ENCODE peak calls at places on chromosome 13, in five cellular contexts. Y is NCI-H2081, M is GDM1, F is heart left ventricle, Z is ELR. O is an unnamed sample.

GRCh38 chr13:41546372-41547252 is 89.3 kb downstream of the RGCC start:
- DNase-seq in Z (peak; percentile 95), Y (no peak), M (peak; percentile 39), F (no peak), O (no peak)

GRCh38 chr13:100069278-100069677 is 19.6 kb upstream of the PCCA start:
- DNase-seq in Y (no peak), M (no peak), Z (no peak), F (no peak), O (no peak)

GRCh38 chr13:23433171-23434153 is at the start of gene SACS:
- DNase-seq in F (no peak), M (no peak), Y (peak; percentile 58), Z (peak; percentile 69), O (peak; percentile 94)

GRCh38 chr13:35471466-35472307 is 4.8 kb downstream of the MAB21L1 start:
- DNase-seq in M (no peak), Y (no peak), F (no peak), Z (peak; percentile 78), O (peak; percentile 60)

GRCh38 chr13:97255515-97255999 is 33.4 kb downstream of the MBNL2 start:
- DNase-seq in F (no peak), M (no peak), Z (no peak), Y (no peak), O (no peak)

GRCh38 chr13:27868639-27869435 is 51.0 kb upstream of the PDX1 start:
- DNase-seq in Y (no peak), Z (peak; percentile 30), M (no peak), F (no peak), O (no peak)

GRCh38 chr13:98225036-98225940 is 48.2 kb upstream of the RNF113B start:
- DNase-seq in Y (no peak), Z (no peak), M (no peak), F (no peak), O (peak; percentile 16)

GRCh38 chr13:37741536-37741935 is 128.0 kb downstream of the TRPC4 start:
- DNase-seq in Y (no peak), M (no peak), Z (no peak), F (no peak), O (no peak)

GRCh38 chr13:112690242-112690943 is 555 bp downstream of the ATP11A start:
- DNase-seq in M (no peak), Z (peak; percentile 54), Y (peak; percentile 48), F (peak; percentile 73), O (peak; percentile 80)

GRCh38 chr13:59112375-59112774 is 1051.4 kb downstream of the DIAPH3 start:
- DNase-seq in Y (no peak), Z (peak; percentile 51), M (no peak), F (no peak), O (no peak)

GRCh38 chr13:105929486-105929885 is 606.0 kb downstream of the EFNB2 start:
- DNase-seq in M (no peak), Y (no peak), Z (no peak), F (no peak), O (no peak)

GRCh38 chr13:80979035-80979641 is 638.2 kb upstream of the SPRY2 start:
- DNase-seq in M (peak; percentile 13), Y (peak; percentile 67), F (no peak), Z (peak; percentile 77), O (peak; percentile 69)

GRCh38 chr13:74794147-74794546 is 659.9 kb upstream of the KLF12 start:
- DNase-seq in F (no peak), Z (no peak), Y (no peak), M (no peak), O (peak; percentile 56)

GRCh38 chr13:99228737-99229691 is 28.4 kb downstream of the UBAC2 start:
- DNase-seq in Y (no peak), M (no peak), F (no peak), Z (peak; percentile 86), O (no peak)

GRCh38 chr13:33285420-33286124 is at the start of gene STARD13:
- DNase-seq in M (no peak), F (peak; percentile 96), Z (peak; percentile 99), Y (peak; percentile 49), O (peak; percentile 98)

GRCh38 chr13:34208326-34208725 is 390.4 kb downstream of the RFC3 start:
- DNase-seq in Y (no peak), Z (no peak), M (no peak), F (no peak), O (no peak)

GRCh38 chr13:96581741-96582140 is 412.5 kb downstream of the OXGR1 start:
- DNase-seq in M (no peak), Z (no peak), F (no peak), Y (no peak), O (no peak)

GRCh38 chr13:28741080-28741479 is 22.3 kb upstream of the SLC46A3 start:
- DNase-seq in M (no peak), Y (no peak), Z (peak; percentile 44), F (no peak), O (no peak)

GRCh38 chr13:39692650-39693438 is 37.4 kb downstream of the COG6 start:
- DNase-seq in Z (no peak), F (no peak), M (no peak), Y (no peak), O (no peak)

GRCh38 chr13:101303512-101303911 is 112.8 kb downstream of the NALCN start:
- DNase-seq in Z (no peak), Y (no peak), M (no peak), F (no peak), O (no peak)

GRCh38 chr13:109400192-109400591 is 386.2 kb downstream of the IRS2 start:
- DNase-seq in M (no peak), F (peak; percentile 30), Z (no peak), Y (no peak), O (no peak)

GRCh38 chr13:113765241-113765910 is 6.3 kb downstream of the TMEM255B start:
- DNase-seq in Y (no peak), F (no peak), M (no peak), Z (no peak), O (peak; percentile 41)

GRCh38 chr13:101390461-101390860 is 25.8 kb downstream of the NALCN start:
- DNase-seq in F (no peak), M (no peak), Y (no peak), Z (peak; percentile 37), O (no peak)

GRCh38 chr13:20989883-20990282 is 71.5 kb downstream of the LATS2 start:
- DNase-seq in M (no peak), F (no peak), Y (no peak), Z (no peak), O (no peak)

GRCh38 chr13:111092685-111093084 is 22.4 kb upstream of the ARHGEF7 start:
- DNase-seq in Z (no peak), M (no peak), Y (no peak), F (no peak), O (no peak)

GRCh38 chr13:85093808-85094207 is 705.4 kb downstream of the SLITRK6 start:
- DNase-seq in Z (peak; percentile 57), F (no peak), M (no peak), Y (no peak), O (peak; percentile 44)

GRCh38 chr13:95603887-95604533 is 40.5 kb downstream of the DZIP1 start:
- DNase-seq in Z (peak; percentile 32), M (no peak), Y (peak; percentile 11), F (no peak), O (no peak)

GRCh38 chr13:42266464-42266863 is 5.5 kb upstream of the AKAP11 start:
- DNase-seq in F (no peak), Z (peak; percentile 46), Y (no peak), M (no peak), O (no peak)

GRCh38 chr13:112768795-112769411 is 79.1 kb downstream of the ATP11A start:
- DNase-seq in F (peak; percentile 75), M (no peak), Y (no peak), Z (no peak), O (no peak)

GRCh38 chr13:103521532-103521931 is 455.3 kb upstream of the SLC10A2 start:
- DNase-seq in Y (no peak), Z (no peak), F (no peak), M (no peak), O (no peak)

GRCh38 chr13:38283346-38283745 is 66.3 kb upstream of the UFM1 start:
- DNase-seq in Y (no peak), Z (no peak), F (no peak), M (no peak), O (no peak)

GRCh38 chr13:75637101-75637774 is 1.1 kb downstream of the LMO7 start:
- DNase-seq in Z (peak; percentile 45), Y (no peak), F (no peak), M (no peak), O (peak; percentile 70)

GRCh38 chr13:37175996-37176395 is 70.5 kb upstream of the CSNK1A1L start:
- DNase-seq in M (no peak), Y (no peak), F (no peak), Z (peak; percentile 38), O (no peak)

O was measured in endodermal cell.